ENCODE peak calls at places on chromosomes 2 and 18, in five cellular contexts. H is A549, R is kidney, D is foreskin fibroblast, A is esophagus squamous epithelium. Y is an unnamed sample.

GRCh38 chr2:10914272-10914693 is 2.5 kb downstream of the KCNF1 start:
- DNase-seq in R (no peak), H (peak), A (no peak), D (no peak), Y (no peak)

GRCh38 chr2:160868891-160869290 is 291.3 kb upstream of the TANK start:
- DNase-seq in H (no peak), A (no peak), R (no peak), D (peak), Y (no peak)

GRCh38 chr18:10715791-10716190 is 190.0 kb downstream of the NAPG start:
- DNase-seq in H (peak), D (peak), R (no peak), A (no peak), Y (no peak)

GRCh38 chr18:62505669-62506494 is 16.9 kb upstream of the ZCCHC2 start:
- DNase-seq in R (no peak), D (peak), H (no peak), A (no peak), Y (peak)

GRCh38 chr2:120863661-120864320 is 128.1 kb downstream of the GLI2 start:
- DNase-seq in D (peak), R (peak), A (no peak), H (peak), Y (no peak)

GRCh38 chr2:241035818-241036396 is 37.5 kb downstream of the SNED1 start:
- DNase-seq in A (no peak), D (no peak), R (no peak), H (no peak), Y (peak)

GRCh38 chr2:20065885-20066602 is 14.6 kb upstream of the LAPTM4A start:
- DNase-seq in A (no peak), H (peak), D (peak), R (no peak), Y (peak)

GRCh38 chr2:196515041-196515440 is 124.5 kb upstream of the CCDC150 start:
- DNase-seq in H (no peak), D (no peak), R (no peak), A (no peak), Y (no peak)

GRCh38 chr18:65938592-65939372 is 188.0 kb downstream of the CDH7 start:
- DNase-seq in H (peak), A (no peak), D (peak), R (no peak), Y (peak)

GRCh38 chr2:241891988-241892298 is 22.4 kb downstream of the RTP5 start:
- DNase-seq in R (no peak), H (no peak), A (no peak), D (no peak), Y (no peak)

GRCh38 chr2:100422320-100422719 is 4.9 kb upstream of the CHST10 start:
- DNase-seq in A (no peak), D (peak), H (peak), R (no peak), Y (no peak)
- TF ChIP-seq CTCF in A (peak), D (peak), H (peak), R (peak), Y (no peak)

GRCh38 chr2:72116081-72116533 is 31.6 kb downstream of the CYP26B1 start:
- DNase-seq in R (no peak), H (peak), D (no peak), A (no peak), Y (no peak)
- TF ChIP-seq CTCF in R (no peak), H (peak), D (peak), A (no peak), Y (peak)

DNA sequence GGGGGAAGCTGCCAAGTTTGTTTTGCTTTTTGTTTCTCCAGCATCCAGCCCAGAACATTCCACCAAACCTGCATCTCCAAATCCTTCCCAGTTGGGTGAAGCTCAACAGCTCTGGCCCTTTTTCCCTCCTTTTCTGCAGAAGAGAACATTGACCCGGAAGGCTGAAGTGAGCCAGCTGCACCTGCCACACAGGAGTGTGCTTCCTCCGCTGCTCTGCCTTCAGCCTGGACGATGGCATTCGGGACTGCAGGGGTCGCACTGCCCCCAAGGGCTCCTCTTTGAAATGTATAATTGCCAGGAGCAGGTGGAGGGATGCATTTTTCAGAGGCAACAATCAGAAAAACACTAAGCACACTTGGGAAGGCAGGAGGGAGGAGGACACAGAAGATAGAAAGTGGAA is 41.8 kb downstream of the ST8SIA5 start:
- DNase-seq in R (no peak), A (no peak), D (no peak), H (no peak), Y (no peak)
- TF ChIP-seq CTCF in R (no peak), A (no peak), D (no peak), H (no peak), Y (no peak)

DNA sequence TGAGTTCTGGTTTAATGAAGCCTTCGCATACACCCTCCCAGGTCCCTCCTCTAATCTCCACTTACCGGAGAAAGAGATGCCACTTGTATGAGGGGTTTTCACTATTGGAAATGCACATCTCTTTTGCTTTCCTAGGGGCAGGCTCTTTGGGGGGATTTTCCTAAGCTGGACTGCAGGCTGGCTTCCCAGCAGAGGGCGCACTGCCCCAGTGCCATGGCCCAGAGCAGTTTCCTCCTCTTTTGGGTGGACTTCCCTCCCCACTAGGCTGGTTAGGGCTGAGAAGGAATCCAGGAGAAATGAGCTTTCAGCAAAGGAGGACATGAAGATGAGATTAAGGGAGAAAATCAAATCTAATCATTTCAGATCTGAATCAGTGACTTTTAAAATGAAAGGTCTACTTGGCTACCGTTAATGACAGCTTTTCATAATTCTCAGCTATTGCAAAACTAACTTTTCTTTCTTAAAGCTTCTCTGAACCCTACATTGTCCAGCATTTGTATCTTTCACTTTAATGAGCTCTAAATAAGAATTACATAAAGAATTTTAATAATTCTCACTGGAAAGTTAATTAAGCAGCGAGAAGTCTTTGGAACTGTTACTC is 784.1 kb upstream of the FANCL start:
- DNase-seq in D (peak), R (no peak), H (peak), A (no peak), Y (peak)
- TF ChIP-seq CTCF in D (peak), R (peak), H (peak), A (peak), Y (peak)

GRCh38 chr2:55268288-55268906 is 634 bp downstream of the MTIF2 start:
- DNase-seq in R (no peak), H (no peak), A (no peak), D (no peak), Y (no peak)

DNA sequence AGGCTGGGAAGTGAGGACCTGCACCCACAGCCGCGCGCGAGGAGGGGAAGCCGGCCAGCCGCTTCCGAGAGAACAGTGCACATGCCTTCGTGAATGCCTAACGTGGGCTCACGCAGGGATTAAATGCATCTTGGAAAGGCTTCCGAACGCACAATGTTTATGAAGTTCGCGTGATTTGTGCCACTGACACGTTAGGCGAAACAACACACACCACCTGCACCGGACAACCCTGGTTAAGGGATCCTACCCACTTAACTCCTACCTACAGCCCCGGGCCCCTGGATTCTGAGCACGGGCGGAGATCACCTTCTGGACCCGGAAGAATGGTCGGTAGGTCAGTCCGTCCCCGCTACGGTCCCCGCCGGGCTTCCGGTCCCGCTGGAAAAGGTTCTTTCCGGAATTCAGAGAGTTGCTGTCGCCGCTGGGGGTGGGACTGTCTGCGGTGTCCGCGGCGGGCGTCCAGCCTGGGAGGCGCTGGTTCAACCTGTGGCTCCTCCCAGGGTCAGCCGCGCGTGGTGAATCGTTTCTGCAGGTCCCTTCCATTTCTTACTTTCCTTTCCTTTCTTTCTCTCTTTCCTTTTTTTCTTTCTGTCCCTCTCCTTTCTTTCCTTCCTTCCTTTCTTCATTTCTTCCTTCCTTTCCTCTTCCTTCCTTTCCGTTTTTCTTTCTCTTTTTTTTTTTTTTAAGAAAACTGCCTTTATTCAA is at the start of gene MTIF2:
- DNase-seq in H (peak), A (peak), R (peak), D (peak), Y (peak)
- TF ChIP-seq CTCF in H (no peak), A (no peak), R (no peak), D (no peak), Y (no peak)